ENCODE peak calls at places on chromosomes 2 and 18, in four cellular contexts. A is CD8-positive, alpha-beta T cell; G is small intestine; S is transverse colon. C is an unnamed sample.

GRCh38 chr2:216503697-216504375 is 5.2 kb downstream of the RPL37A start:
- DNase-seq in S (no peak), A (no peak), G (no peak), C (no peak)

GRCh38 chr18:33355263-33355662 is 85.3 kb downstream of the CCDC178 start:
- DNase-seq in G (no peak), S (no peak), A (no peak), C (no peak)

GRCh38 chr2:2731101-2731850 is 400.2 kb upstream of the MYT1L start:
- DNase-seq in G (no peak), A (no peak), S (no peak), C (no peak)

GRCh38 chr2:8222979-8223730 is 458.7 kb upstream of the ID2 start:
- DNase-seq in G (no peak), S (no peak), A (no peak), C (no peak)

GRCh38 chr2:166365803-166366420 is 9.8 kb downstream of the SCN9A start:
- DNase-seq in A (no peak), G (no peak), S (no peak), C (no peak)

GRCh38 chr2:168518555-168519066 is 62.5 kb downstream of the CERS6 start:
- DNase-seq in A (no peak), G (peak; percentile 29), S (no peak), C (peak; percentile 18)

GRCh38 chr18:67072789-67073188 is 443.7 kb downstream of the DSEL start:
- DNase-seq in S (no peak), A (no peak), G (no peak), C (no peak)

GRCh38 chr2:168138369-168138768 is 109.0 kb downstream of the STK39 start:
- DNase-seq in S (no peak), G (no peak), A (no peak), C (no peak)

GRCh38 chr2:136126021-136126420 is 8.1 kb upstream of the CXCR4 start:
- DNase-seq in G (no peak), S (no peak), A (no peak), C (no peak)

GRCh38 chr18:51390695-51391094 is 193.2 kb upstream of the MEX3C start:
- DNase-seq in G (no peak), S (no peak), A (no peak), C (no peak)

GRCh38 chr2:156736950-156737349 is 300.8 kb downstream of the GPD2 start:
- DNase-seq in A (no peak), S (no peak), G (no peak), C (no peak)

GRCh38 chr2:236936446-236936940 is 149.2 kb upstream of the COPS8 start:
- DNase-seq in A (no peak), G (no peak), S (no peak), C (no peak)

GRCh38 chr2:111947219-111947618 is 48.8 kb downstream of the MERTK start:
- DNase-seq in G (no peak), S (no peak), A (no peak), C (no peak)

GRCh38 chr2:119983108-119983507 is 29.8 kb upstream of the EPB41L5 start:
- DNase-seq in A (no peak), G (no peak), S (no peak), C (no peak)

GRCh38 chr2:60230037-60230436 is 323.4 kb downstream of the BCL11A start:
- DNase-seq in G (no peak), A (no peak), S (no peak), C (no peak)

GRCh38 chr2:112706170-112706664 is 14.6 kb upstream of the NT5DC4 start:
- DNase-seq in S (no peak), A (peak; percentile 58), G (peak; percentile 38), C (peak; percentile 29)

GRCh38 chr2:109537565-109538221 is 76.1 kb downstream of the SEPTIN10 start:
- DNase-seq in A (no peak), G (peak; percentile 65), S (no peak), C (no peak)

GRCh38 chr18:55863876-55864275 is 275.9 kb upstream of the TCF4 start:
- DNase-seq in G (no peak), A (no peak), S (no peak), C (peak; percentile 36)

GRCh38 chr2:68357608-68358337 is 7.3 kb upstream of the PLEK start:
- DNase-seq in A (no peak), G (no peak), S (peak; percentile 33), C (no peak)

GRCh38 chr2:60553992-60554648 is 666 bp upstream of the BCL11A start:
- DNase-seq in S (peak; percentile 60), A (no peak), G (no peak), C (no peak)

GRCh38 chr2:96186562-96186961 is 22.1 kb downstream of the STARD7 start:
- DNase-seq in G (no peak), A (no peak), S (no peak), C (no peak)

GRCh38 chr2:145724499-145724898 is 1204.6 kb upstream of the ZEB2 start:
- DNase-seq in A (no peak), G (no peak), S (no peak), C (no peak)

GRCh38 chr2:204282525-204282924 is 262.8 kb upstream of the PARD3B start:
- DNase-seq in G (peak; percentile 34), S (peak; percentile 17), A (no peak), C (peak; percentile 31)

GRCh38 chr2:16284941-16285625 is 344.7 kb downstream of the MYCN start:
- DNase-seq in A (no peak), G (no peak), S (no peak), C (no peak)

GRCh38 chr2:47486858-47487497 is 84.0 kb downstream of the MSH2 start:
- DNase-seq in G (peak; percentile 26), S (no peak), A (no peak), C (no peak)

GRCh38 chr2:197869501-197870111 is 65.2 kb downstream of the PLCL1 start:
- DNase-seq in A (peak; percentile 36), S (no peak), G (no peak), C (no peak)

GRCh38 chr2:190637331-190637734 is 11.6 kb upstream of the NAB1 start:
- DNase-seq in A (no peak), S (no peak), G (no peak), C (no peak)

GRCh38 chr2:173898996-173899395 is 66.2 kb downstream of the SP3 start:
- DNase-seq in A (no peak), G (no peak), S (no peak), C (no peak)

GRCh38 chr2:105600949-105601708 is 143.6 kb upstream of the NCK2 start:
- DNase-seq in S (no peak), A (no peak), G (peak; percentile 62), C (no peak)

GRCh38 chr2:42493468-42493884 is 306 bp downstream of the KCNG3 start:
- DNase-seq in G (no peak), S (no peak), A (no peak), C (no peak)

GRCh38 chr2:149596471-149596870 is 8.9 kb upstream of the MMADHC start:
- DNase-seq in S (no peak), G (no peak), A (no peak), C (no peak)

GRCh38 chr2:149598014-149598395 is 10.4 kb upstream of the MMADHC start:
- DNase-seq in A (no peak), S (no peak), G (no peak), C (no peak)

GRCh38 chr2:149606251-149606811 is 18.8 kb upstream of the MMADHC start:
- DNase-seq in G (no peak), A (no peak), S (no peak), C (no peak)

GRCh38 chr2:149597050-149598013 is 9.8 kb upstream of the MMADHC start:
- DNase-seq in G (peak; percentile 68), S (peak; percentile 23), A (peak; percentile 45), C (peak; percentile 59)

DNA sequence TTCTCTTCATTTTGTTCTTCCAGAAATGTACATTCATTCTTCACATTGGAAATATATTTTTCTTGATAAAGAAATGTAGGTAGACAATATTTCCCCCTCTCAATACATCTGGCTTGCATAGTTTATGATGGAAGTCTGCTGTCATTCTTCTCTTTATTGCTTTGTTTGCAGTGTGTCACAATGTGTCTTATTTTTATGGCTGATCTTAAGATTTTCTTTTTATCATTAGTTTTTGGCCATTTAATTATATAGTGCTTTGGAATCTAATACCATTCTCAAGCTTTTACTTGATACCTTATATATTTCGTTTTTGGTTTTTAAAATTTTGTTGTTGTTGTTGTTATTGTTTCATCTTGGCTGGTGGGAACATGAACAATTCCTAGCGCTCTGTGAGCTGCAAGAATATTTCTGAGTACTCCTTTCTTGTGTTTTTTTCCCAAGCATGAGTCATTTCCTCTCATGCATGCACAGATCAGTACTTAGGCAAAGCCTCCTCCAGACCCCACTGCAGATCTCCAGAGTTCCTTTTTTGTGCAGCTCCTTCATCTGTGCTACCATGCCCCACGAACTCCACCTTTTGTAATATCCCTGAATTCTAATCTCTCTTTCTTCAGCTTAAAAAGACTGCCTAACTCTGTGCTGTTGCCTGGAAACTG is 13.7 kb upstream of the MMADHC start:
- DNase-seq in S (no peak), G (no peak), A (no peak), C (no peak)
- H3K27me3 ChIP-seq in S (no peaks in the 10 kb centered on the region), G (no peaks in the 10 kb centered on the region), A (no peaks in the 10 kb centered on the region), C (no peaks in the 10 kb centered on the region)

GRCh38 chr18:79489900-79490592 is 94.3 kb downstream of the NFATC1 start:
- DNase-seq in G (no peak), S (no peak), A (no peak), C (no peak)

GRCh38 chr18:79489048-79489899 is 93.5 kb downstream of the NFATC1 start:
- DNase-seq in S (no peak), A (no peak), G (no peak), C (no peak)

GRCh38 chr18:79487198-79488165 is 91.8 kb downstream of the NFATC1 start:
- DNase-seq in G (no peak), A (no peak), S (no peak), C (no peak)

GRCh38 chr18:79486356-79487197 is 90.8 kb downstream of the NFATC1 start:
- DNase-seq in A (no peak), G (no peak), S (no peak), C (no peak)

GRCh38 chr18:79488311-79489047 is 92.7 kb downstream of the NFATC1 start:
- DNase-seq in A (no peak), G (no peak), S (no peak), C (no peak)
- H3K27me3 ChIP-seq in A (no peaks in the 10 kb centered on the region), G (no peaks in the 10 kb centered on the region), S (no peaks in the 10 kb centered on the region), C (no peaks in the 10 kb centered on the region)

GRCh38 chr2:177852389-177852788 is 220.2 kb downstream of the PDE11A start:
- DNase-seq in S (no peak), A (no peak), G (no peak), C (no peak)

GRCh38 chr2:177857538-177857937 is 215.0 kb downstream of the PDE11A start:
- DNase-seq in G (no peak), A (no peak), S (no peak), C (no peak)
- H3K27me3 ChIP-seq in G (no peaks in the 10 kb centered on the region), A (no peaks in the 10 kb centered on the region), S (no peaks in the 10 kb centered on the region), C (no peaks in the 10 kb centered on the region)

DNA sequence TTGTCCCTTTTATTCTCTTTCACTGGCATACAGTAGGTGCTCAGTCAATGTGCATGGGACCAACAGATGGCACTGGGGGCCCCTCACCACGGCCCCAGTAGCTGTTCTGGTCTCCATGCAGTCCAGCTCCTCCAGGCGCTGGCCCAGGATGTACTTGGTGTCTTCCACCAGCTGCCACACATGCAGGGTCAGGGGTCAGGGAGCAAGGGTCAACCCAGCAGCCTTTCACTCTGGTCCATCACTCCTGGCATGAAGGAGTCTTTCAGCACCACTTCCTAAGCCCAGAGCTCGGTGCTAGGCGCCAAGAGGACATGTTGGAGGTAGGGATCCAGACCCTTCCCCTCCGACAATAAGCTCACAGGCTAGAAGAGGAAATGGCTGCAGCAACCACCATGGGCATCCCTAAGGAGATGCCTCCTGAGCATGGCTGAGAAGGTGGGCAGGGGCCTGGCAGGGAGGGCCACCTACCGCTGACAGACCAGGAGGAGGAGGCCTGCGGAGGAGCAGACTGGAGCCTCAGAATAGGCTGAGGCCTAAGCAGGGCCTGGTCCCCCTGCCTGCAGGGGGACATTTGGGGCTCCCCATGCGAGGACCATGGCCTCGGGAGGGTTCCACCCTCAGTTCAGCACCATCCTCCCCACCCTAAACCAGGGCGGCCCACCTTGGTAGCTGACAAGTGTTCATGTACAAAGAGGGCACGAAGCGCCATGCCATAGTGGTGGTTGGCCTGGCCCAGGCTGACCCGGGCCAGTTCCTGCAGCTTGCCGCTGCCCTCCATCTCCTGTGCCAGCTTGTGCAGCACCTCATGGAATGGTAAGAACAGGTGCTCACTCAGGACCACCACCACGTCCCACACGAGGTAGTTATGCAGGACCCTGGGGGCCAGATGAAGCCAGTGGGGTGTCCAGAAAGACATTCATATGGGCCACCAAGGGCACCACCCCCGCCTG is 10.2 kb downstream of the ALPG start:
- DNase-seq in G (no peak), A (no peak), S (no peak), C (no peak)
- H3K27me3 ChIP-seq in G (peaks cover 33% of the 10 kb centered on the region), A (peaks cover 10% of the 10 kb centered on the region), S (peaks cover 74% of the 10 kb centered on the region), C (peaks cover 54% of the 10 kb centered on the region)

C was measured in SJSA1.